ENCODE peak calls at places on chromosomes 6 and 20, in seven cellular contexts. R is stimulated activated CD8-positive, alpha-beta memory T cell treated with anti-CD3 and anti-CD28 coated beads, Interleukin-7, amount 100 ng/mL, for 24 hours; B is testis; H is lung microvascular endothelial cell; L is epithelial cell of proximal tubule; W is fibroblast of lung; I is NCI-H524. K is an unnamed sample.
A peak's percentile ranks its signal among the peaks of the same experiment; 100 is the strongest.

GRCh38 chr20:10594286-10594868 is 79.4 kb downstream of the JAG1 start:
- DNase-seq in I (no peak), B (no peak), L (no peak), H (no peak), W (peak; percentile 34), R (no peak), K (no peak)

GRCh38 chr6:152648090-152648489 is 10.9 kb upstream of the SYNE1 start:
- DNase-seq in R (no peak), I (no peak), B (no peak), W (no peak), L (no peak), H (no peak), K (no peak)

GRCh38 chr6:28947831-28948270 is 24.1 kb upstream of the TRIM27 start:
- DNase-seq in R (no peak), L (no peak), B (no peak), H (no peak), I (no peak), W (no peak), K (no peak)

GRCh38 chr6:42315991-42316378 is 98.3 kb upstream of the MRPS10 start:
- DNase-seq in W (peak; percentile 99), R (no peak), B (no peak), L (peak; percentile 87), H (no peak), I (no peak), K (no peak)

GRCh38 chr6:139743629-139744028 is 369.2 kb upstream of the CITED2 start:
- DNase-seq in B (no peak), R (no peak), W (peak; percentile 96), H (peak; percentile 94), I (no peak), L (peak; percentile 98), K (no peak)

GRCh38 chr20:8414611-8415274 is 282.7 kb downstream of the PLCB1 start:
- DNase-seq in B (no peak), R (no peak), W (peak; percentile 78), H (no peak), L (peak; percentile 92), I (no peak), K (no peak)

GRCh38 chr6:14037402-14038277 is 79.9 kb upstream of the CD83 start:
- DNase-seq in R (no peak), I (peak; percentile 12), H (peak; percentile 16), L (no peak), B (no peak), W (peak; percentile 82), K (no peak)

GRCh38 chr6:33779305-33779704 is 9.6 kb downstream of the LEMD2 start:
- DNase-seq in L (no peak), R (no peak), B (no peak), I (peak; percentile 56), H (no peak), W (no peak), K (no peak)

GRCh38 chr6:57193177-57193576 is 21.1 kb downstream of the BAG2 start:
- DNase-seq in I (no peak), R (no peak), H (no peak), W (no peak), B (no peak), L (no peak), K (no peak)

GRCh38 chr6:137389150-137389664 is 105.0 kb downstream of the OLIG3 start:
- DNase-seq in L (peak; percentile 51), I (no peak), H (no peak), W (no peak), R (peak; percentile 43), B (no peak), K (no peak)

GRCh38 chr6:10140121-10140520 is 274.8 kb downstream of the TFAP2A start:
- DNase-seq in W (no peak), R (no peak), B (no peak), H (no peak), L (no peak), I (no peak), K (no peak)

GRCh38 chr20:63648895-63649589 is 4.2 kb downstream of the STMN3 start:
- DNase-seq in L (no peak), H (no peak), R (no peak), W (no peak), I (no peak), B (no peak), K (no peak)

GRCh38 chr6:147406783-147407182 is 101.7 kb upstream of the SAMD5 start:
- DNase-seq in W (no peak), B (no peak), I (no peak), R (no peak), H (no peak), L (no peak), K (no peak)

GRCh38 chr20:10524643-10525042 is 89.5 kb downstream of the SLX4IP start:
- DNase-seq in L (no peak), B (no peak), R (no peak), I (no peak), W (peak; percentile 70), H (no peak), K (no peak)